ENCODE peak calls at places on chromosomes 5 and 9, in seven cellular contexts. One of them, this sample, is unnamed.
A peak's percentile ranks its signal among the peaks of the same experiment; 100 is the strongest.

GRCh38 chr5:172113036-172113435 is 75.0 kb downstream of the STK10 start:
- DNase-seq in endodermal cell: no peak
- DNase-seq in stomach: no peak
- DNase-seq in HepG2: no peak
- DNase-seq in PC-3: no peak
- DNase-seq in mammary epithelial cell: no peak
- DNase-seq in body of pancreas: peak; percentile 31
- DNase-seq in this sample: no peak

GRCh38 chr9:131216806-131217205 is 59.5 kb downstream of the FAM78A start:
- DNase-seq in endodermal cell: no peak
- DNase-seq in stomach: no peak
- DNase-seq in HepG2: no peak
- DNase-seq in PC-3: no peak
- DNase-seq in mammary epithelial cell: no peak
- DNase-seq in body of pancreas: no peak
- DNase-seq in this sample: no peak

GRCh38 chr5:141017943-141018342 is 33.2 kb upstream of the PCDHB1 start:
- DNase-seq in endodermal cell: no peak
- DNase-seq in stomach: no peak
- DNase-seq in HepG2: no peak
- DNase-seq in PC-3: peak; percentile 19
- DNase-seq in mammary epithelial cell: no peak
- DNase-seq in body of pancreas: no peak
- DNase-seq in this sample: no peak

GRCh38 chr5:126300293-126300692 is 122.9 kb upstream of the GRAMD2B start:
- DNase-seq in endodermal cell: no peak
- DNase-seq in stomach: no peak
- DNase-seq in HepG2: no peak
- DNase-seq in PC-3: no peak
- DNase-seq in mammary epithelial cell: no peak
- DNase-seq in body of pancreas: no peak
- DNase-seq in this sample: no peak

GRCh38 chr9:22037954-22038690 is 29.0 kb upstream of the CDKN2B start:
- DNase-seq in endodermal cell: no peak
- DNase-seq in stomach: no peak
- DNase-seq in HepG2: no peak
- DNase-seq in PC-3: peak; percentile 48
- DNase-seq in mammary epithelial cell: peak; percentile 57
- DNase-seq in body of pancreas: no peak
- DNase-seq in this sample: no peak

GRCh38 chr5:169416583-169417196 is 115.8 kb upstream of the SLIT3 start:
- DNase-seq in endodermal cell: peak; percentile 61
- DNase-seq in stomach: no peak
- DNase-seq in HepG2: no peak
- DNase-seq in PC-3: no peak
- DNase-seq in mammary epithelial cell: peak; percentile 86
- DNase-seq in body of pancreas: peak; percentile 54
- DNase-seq in this sample: peak; percentile 66

GRCh38 chr5:39106332-39106731 is 32.1 kb upstream of the RICTOR start:
- DNase-seq in endodermal cell: no peak
- DNase-seq in stomach: no peak
- DNase-seq in HepG2: no peak
- DNase-seq in PC-3: peak; percentile 55
- DNase-seq in mammary epithelial cell: no peak
- DNase-seq in body of pancreas: no peak
- DNase-seq in this sample: no peak

GRCh38 chr5:15929616-15930303 is 249.8 kb downstream of the MARCHF11 start:
- DNase-seq in endodermal cell: no peak
- DNase-seq in stomach: no peak
- DNase-seq in HepG2: no peak
- DNase-seq in PC-3: no peak
- DNase-seq in mammary epithelial cell: no peak
- DNase-seq in body of pancreas: no peak
- DNase-seq in this sample: no peak

GRCh38 chr5:36602711-36603321 is 3.6 kb upstream of the SLC1A3 start:
- DNase-seq in endodermal cell: peak; percentile 86
- DNase-seq in stomach: no peak
- DNase-seq in HepG2: no peak
- DNase-seq in PC-3: peak; percentile 28
- DNase-seq in mammary epithelial cell: no peak
- DNase-seq in body of pancreas: no peak
- DNase-seq in this sample: no peak

GRCh38 chr5:14998494-14998893 is 126.9 kb upstream of the ANKH start:
- DNase-seq in endodermal cell: no peak
- DNase-seq in stomach: no peak
- DNase-seq in HepG2: no peak
- DNase-seq in PC-3: no peak
- DNase-seq in mammary epithelial cell: no peak
- DNase-seq in body of pancreas: no peak
- DNase-seq in this sample: no peak

GRCh38 chr5:114450516-114450909 is 88.6 kb downstream of the KCNN2 start:
- DNase-seq in endodermal cell: no peak
- DNase-seq in stomach: no peak
- DNase-seq in HepG2: no peak
- DNase-seq in PC-3: peak; percentile 33
- DNase-seq in mammary epithelial cell: no peak
- DNase-seq in body of pancreas: peak; percentile 3
- DNase-seq in this sample: no peak

GRCh38 chr5:60958088-60958487 is 13.1 kb downstream of the NDUFAF2 start:
- DNase-seq in endodermal cell: no peak
- DNase-seq in stomach: no peak
- DNase-seq in HepG2: no peak
- DNase-seq in PC-3: no peak
- DNase-seq in mammary epithelial cell: no peak
- DNase-seq in body of pancreas: no peak
- DNase-seq in this sample: no peak

GRCh38 chr9:125255781-125256391 is 5.7 kb upstream of the GAPVD1 start:
- DNase-seq in endodermal cell: peak; percentile 69
- DNase-seq in stomach: no peak
- DNase-seq in HepG2: peak; percentile 35
- DNase-seq in PC-3: peak; percentile 26
- DNase-seq in mammary epithelial cell: no peak
- DNase-seq in body of pancreas: peak; percentile 16
- DNase-seq in this sample: no peak

GRCh38 chr9:93261735-93262523 is 78.0 kb downstream of the WNK2 start:
- DNase-seq in endodermal cell: peak; percentile 44
- DNase-seq in stomach: peak; percentile 30
- DNase-seq in HepG2: no peak
- DNase-seq in PC-3: no peak
- DNase-seq in mammary epithelial cell: no peak
- DNase-seq in body of pancreas: no peak
- DNase-seq in this sample: peak; percentile 79

GRCh38 chr5:177440990-177441780 is 5.4 kb upstream of the PRR7 start:
- DNase-seq in endodermal cell: no peak
- DNase-seq in stomach: no peak
- DNase-seq in HepG2: no peak
- DNase-seq in PC-3: no peak
- DNase-seq in mammary epithelial cell: no peak
- DNase-seq in body of pancreas: no peak
- DNase-seq in this sample: no peak

GRCh38 chr9:134653259-134654009 is 11.8 kb downstream of the COL5A1 start:
- DNase-seq in endodermal cell: no peak
- DNase-seq in stomach: no peak
- DNase-seq in HepG2: no peak
- DNase-seq in PC-3: no peak
- DNase-seq in mammary epithelial cell: no peak
- DNase-seq in body of pancreas: no peak
- DNase-seq in this sample: peak; percentile 47

GRCh38 chr5:10151656-10152055 is 98.0 kb downstream of the ATPSCKMT start:
- DNase-seq in endodermal cell: no peak
- DNase-seq in stomach: no peak
- DNase-seq in HepG2: no peak
- DNase-seq in PC-3: peak; percentile 28
- DNase-seq in mammary epithelial cell: no peak
- DNase-seq in body of pancreas: no peak
- DNase-seq in this sample: no peak

GRCh38 chr9:98777618-98778017 is 18.7 kb downstream of the ANKS6 start:
- DNase-seq in endodermal cell: no peak
- DNase-seq in stomach: no peak
- DNase-seq in HepG2: no peak
- DNase-seq in PC-3: no peak
- DNase-seq in mammary epithelial cell: no peak
- DNase-seq in body of pancreas: no peak
- DNase-seq in this sample: no peak

GRCh38 chr5:119451561-119451960 is 736 bp upstream of the HSD17B4 start:
- DNase-seq in endodermal cell: no peak
- DNase-seq in stomach: no peak
- DNase-seq in HepG2: no peak
- DNase-seq in PC-3: no peak
- DNase-seq in mammary epithelial cell: no peak
- DNase-seq in body of pancreas: no peak
- DNase-seq in this sample: no peak

GRCh38 chr9:71681708-71682268 is 86.5 kb downstream of the CEMIP2 start:
- DNase-seq in endodermal cell: no peak
- DNase-seq in stomach: no peak
- DNase-seq in HepG2: no peak
- DNase-seq in PC-3: peak; percentile 57
- DNase-seq in mammary epithelial cell: peak; percentile 66
- DNase-seq in body of pancreas: no peak
- DNase-seq in this sample: no peak

GRCh38 chr9:97418894-97419293 is 7.0 kb downstream of the TDRD7 start:
- DNase-seq in endodermal cell: no peak
- DNase-seq in stomach: no peak
- DNase-seq in HepG2: no peak
- DNase-seq in PC-3: no peak
- DNase-seq in mammary epithelial cell: no peak
- DNase-seq in body of pancreas: no peak
- DNase-seq in this sample: no peak

GRCh38 chr5:33594006-33594405 is 153.2 kb downstream of the TARS1 start:
- DNase-seq in endodermal cell: no peak
- DNase-seq in stomach: no peak
- DNase-seq in HepG2: no peak
- DNase-seq in PC-3: no peak
- DNase-seq in mammary epithelial cell: no peak
- DNase-seq in body of pancreas: no peak
- DNase-seq in this sample: no peak

GRCh38 chr9:135244751-135245221 is 157.3 kb downstream of the OLFM1 start:
- DNase-seq in endodermal cell: no peak
- DNase-seq in stomach: peak; percentile 84
- DNase-seq in HepG2: no peak
- DNase-seq in PC-3: no peak
- DNase-seq in mammary epithelial cell: no peak
- DNase-seq in body of pancreas: peak; percentile 69
- DNase-seq in this sample: peak; percentile 49

GRCh38 chr5:180001136-180001535 is 70.4 kb downstream of the RNF130 start:
- DNase-seq in endodermal cell: no peak
- DNase-seq in stomach: no peak
- DNase-seq in HepG2: no peak
- DNase-seq in PC-3: no peak
- DNase-seq in mammary epithelial cell: no peak
- DNase-seq in body of pancreas: no peak
- DNase-seq in this sample: no peak
- H3K9me3 ChIP-seq in endodermal cell: peaks cover 47% of the 10 kb centered on the region
- H3K9me3 ChIP-seq in stomach: peaks cover 5% of the 10 kb centered on the region
- H3K9me3 ChIP-seq in HepG2: no peaks in the 10 kb centered on the region
- H3K9me3 ChIP-seq in PC-3: peaks cover 5% of the 10 kb centered on the region
- H3K9me3 ChIP-seq in mammary epithelial cell: no peaks in the 10 kb centered on the region
- H3K9me3 ChIP-seq in body of pancreas: no peaks in the 10 kb centered on the region
- H3K9me3 ChIP-seq in this sample: peaks cover 5% of the 10 kb centered on the region

GRCh38 chr9:112648624-112649023 is 69.3 kb downstream of the INIP start:
- DNase-seq in endodermal cell: no peak
- DNase-seq in stomach: no peak
- DNase-seq in HepG2: no peak
- DNase-seq in PC-3: no peak
- DNase-seq in mammary epithelial cell: no peak
- DNase-seq in body of pancreas: no peak
- DNase-seq in this sample: no peak

GRCh38 chr9:112642126-112642525 is 75.8 kb downstream of the INIP start:
- DNase-seq in endodermal cell: peak; percentile 50
- DNase-seq in stomach: no peak
- DNase-seq in HepG2: no peak
- DNase-seq in PC-3: no peak
- DNase-seq in mammary epithelial cell: no peak
- DNase-seq in body of pancreas: no peak
- DNase-seq in this sample: no peak

GRCh38 chr9:112640311-112640710 is 77.6 kb downstream of the INIP start:
- DNase-seq in endodermal cell: no peak
- DNase-seq in stomach: no peak
- DNase-seq in HepG2: no peak
- DNase-seq in PC-3: no peak
- DNase-seq in mammary epithelial cell: no peak
- DNase-seq in body of pancreas: no peak
- DNase-seq in this sample: no peak

GRCh38 chr9:112647596-112647995 is 70.3 kb downstream of the INIP start:
- DNase-seq in endodermal cell: no peak
- DNase-seq in stomach: no peak
- DNase-seq in HepG2: no peak
- DNase-seq in PC-3: no peak
- DNase-seq in mammary epithelial cell: peak; percentile 25
- DNase-seq in body of pancreas: no peak
- DNase-seq in this sample: no peak

DNA sequence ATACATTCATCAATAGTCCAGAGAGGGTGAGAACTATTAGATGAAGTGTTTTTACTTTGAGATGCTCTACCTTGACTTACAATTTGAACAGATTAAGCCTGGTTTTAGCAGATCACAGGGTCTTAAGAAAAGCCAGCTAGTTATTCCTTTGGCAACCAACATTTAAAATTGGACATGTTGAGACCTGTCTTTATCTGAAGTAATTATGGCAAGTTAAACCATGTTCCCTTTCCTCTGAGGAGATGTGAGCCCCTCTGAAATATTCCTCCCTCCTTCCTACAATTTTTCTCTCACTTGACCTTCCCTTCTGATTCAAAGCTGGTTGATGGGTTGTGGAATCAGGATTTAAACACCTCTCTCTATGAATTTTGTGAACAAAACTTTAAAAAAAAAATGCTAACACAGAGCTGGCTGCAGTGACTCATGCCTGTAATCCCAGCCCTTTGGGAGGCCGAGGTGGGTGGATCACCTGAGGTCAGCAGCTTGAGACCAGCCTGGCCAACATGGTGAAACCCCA is 73.4 kb downstream of the INIP start:
- DNase-seq in endodermal cell: no peak
- DNase-seq in stomach: no peak
- DNase-seq in HepG2: no peak
- DNase-seq in PC-3: no peak
- DNase-seq in mammary epithelial cell: peak; percentile 53
- DNase-seq in body of pancreas: no peak
- DNase-seq in this sample: no peak
- H3K9me3 ChIP-seq in endodermal cell: peaks cover 38% of the 10 kb centered on the region
- H3K9me3 ChIP-seq in stomach: peaks cover 25% of the 10 kb centered on the region
- H3K9me3 ChIP-seq in HepG2: no peaks in the 10 kb centered on the region
- H3K9me3 ChIP-seq in PC-3: no peaks in the 10 kb centered on the region
- H3K9me3 ChIP-seq in mammary epithelial cell: no peaks in the 10 kb centered on the region
- H3K9me3 ChIP-seq in body of pancreas: no peaks in the 10 kb centered on the region
- H3K9me3 ChIP-seq in this sample: peaks cover 20% of the 10 kb centered on the region

GRCh38 chr5:122346897-122347581 is 35.0 kb downstream of the SNCAIP start:
- DNase-seq in endodermal cell: no peak
- DNase-seq in stomach: no peak
- DNase-seq in HepG2: no peak
- DNase-seq in PC-3: no peak
- DNase-seq in mammary epithelial cell: no peak
- DNase-seq in body of pancreas: no peak
- DNase-seq in this sample: no peak

GRCh38 chr5:122341087-122341486 is 29.1 kb downstream of the SNCAIP start:
- DNase-seq in endodermal cell: no peak
- DNase-seq in stomach: no peak
- DNase-seq in HepG2: no peak
- DNase-seq in PC-3: no peak
- DNase-seq in mammary epithelial cell: no peak
- DNase-seq in body of pancreas: no peak
- DNase-seq in this sample: no peak
- H3K9me3 ChIP-seq in endodermal cell: no peaks in the 10 kb centered on the region
- H3K9me3 ChIP-seq in stomach: no peaks in the 10 kb centered on the region
- H3K9me3 ChIP-seq in HepG2: no peaks in the 10 kb centered on the region
- H3K9me3 ChIP-seq in PC-3: no peaks in the 10 kb centered on the region
- H3K9me3 ChIP-seq in mammary epithelial cell: no peaks in the 10 kb centered on the region
- H3K9me3 ChIP-seq in body of pancreas: no peaks in the 10 kb centered on the region
- H3K9me3 ChIP-seq in this sample: no peaks in the 10 kb centered on the region

GRCh38 chr5:179060116-179061008 is at the start of gene ZNF354C:
- DNase-seq in endodermal cell: peak; percentile 97
- DNase-seq in stomach: peak; percentile 86
- DNase-seq in HepG2: no peak
- DNase-seq in PC-3: no peak
- DNase-seq in mammary epithelial cell: peak; percentile 80
- DNase-seq in body of pancreas: peak; percentile 85
- DNase-seq in this sample: peak; percentile 94
- H3K9me3 ChIP-seq in endodermal cell: peaks cover 54% of the 10 kb centered on the region
- H3K9me3 ChIP-seq in stomach: peaks cover 30% of the 10 kb centered on the region
- H3K9me3 ChIP-seq in HepG2: peaks cover 58% of the 10 kb centered on the region
- H3K9me3 ChIP-seq in PC-3: no peaks in the 10 kb centered on the region
- H3K9me3 ChIP-seq in mammary epithelial cell: peaks cover 7% of the 10 kb centered on the region
- H3K9me3 ChIP-seq in body of pancreas: no peaks in the 10 kb centered on the region
- H3K9me3 ChIP-seq in this sample: peaks cover 21% of the 10 kb centered on the region